ENCODE peak calls at places on chromosomes 16 and 17, in four cellular contexts. One of them, this sample, is unnamed.
A peak's percentile ranks its signal among the peaks of the same experiment; 100 is the strongest.

GRCh38 chr16:29811896-29812665 is at the start of gene PRRT2:
- DNase-seq in psoas muscle: peak; percentile 68
- DNase-seq in IMR-90: peak; percentile 43
- DNase-seq in mammary epithelial cell: no peak
- DNase-seq in this sample: no peak

GRCh38 chr16:57341441-57342303 is 16.9 kb upstream of the CCL22 start:
- DNase-seq in IMR-90: peak; percentile 86
- DNase-seq in psoas muscle: no peak
- DNase-seq in mammary epithelial cell: peak; percentile 100
- DNase-seq in this sample: peak; percentile 81

GRCh38 chr16:29925805-29926674 is at the start of gene KCTD13:
- DNase-seq in psoas muscle: peak; percentile 83
- DNase-seq in IMR-90: peak; percentile 73
- DNase-seq in mammary epithelial cell: peak; percentile 80
- DNase-seq in this sample: peak; percentile 30

GRCh38 chr17:27384261-27384701 is 72.0 kb upstream of the KSR1 start:
- DNase-seq in IMR-90: peak; percentile 96
- DNase-seq in psoas muscle: peak; percentile 73
- DNase-seq in mammary epithelial cell: peak; percentile 97
- DNase-seq in this sample: peak; percentile 74

GRCh38 chr17:78441271-78441986 is 63.0 kb downstream of the PGS1 start:
- DNase-seq in mammary epithelial cell: no peak
- DNase-seq in IMR-90: no peak
- DNase-seq in psoas muscle: no peak
- DNase-seq in this sample: no peak

GRCh38 chr16:11955713-11956123 is 9.3 kb upstream of the TNFRSF17 start:
- DNase-seq in psoas muscle: no peak
- DNase-seq in mammary epithelial cell: peak; percentile 52
- DNase-seq in IMR-90: peak; percentile 98
- DNase-seq in this sample: peak; percentile 97

GRCh38 chr17:32341141-32341856 is 674 bp downstream of the C17orf75 start:
- DNase-seq in IMR-90: no peak
- DNase-seq in psoas muscle: no peak
- DNase-seq in mammary epithelial cell: peak; percentile 21
- DNase-seq in this sample: no peak

GRCh38 chr17:39617446-39618251 is 9.1 kb upstream of the PPP1R1B start:
- DNase-seq in psoas muscle: peak; percentile 62
- DNase-seq in IMR-90: peak; percentile 13
- DNase-seq in mammary epithelial cell: peak; percentile 48
- DNase-seq in this sample: no peak

GRCh38 chr17:27319536-27320221 is 25.8 kb downstream of the WSB1 start:
- DNase-seq in mammary epithelial cell: no peak
- DNase-seq in psoas muscle: peak; percentile 77
- DNase-seq in IMR-90: peak; percentile 48
- DNase-seq in this sample: no peak

GRCh38 chr16:4307215-4308037 is 8.4 kb upstream of the GLIS2 start:
- DNase-seq in psoas muscle: peak; percentile 95
- DNase-seq in IMR-90: peak; percentile 94
- DNase-seq in mammary epithelial cell: peak; percentile 95
- DNase-seq in this sample: peak; percentile 81
- H3K4me3 ChIP-seq in psoas muscle: peak overlapping the region; percentile 70
- H3K4me3 ChIP-seq in IMR-90: peak overlapping the region; percentile 77
- H3K4me3 ChIP-seq in mammary epithelial cell: peak overlapping the region; percentile 59
- H3K4me3 ChIP-seq in this sample: peak overlapping the region; percentile 59

GRCh38 chr16:50548659-50549560 is 714 bp downstream of the NKD1 start:
- DNase-seq in mammary epithelial cell: peak; percentile 18
- DNase-seq in IMR-90: no peak
- DNase-seq in psoas muscle: no peak
- DNase-seq in this sample: no peak
- H3K27me3 ChIP-seq in mammary epithelial cell: no peaks in the 10 kb centered on the region
- H3K27me3 ChIP-seq in IMR-90: peaks cover 63% of the 10 kb centered on the region
- H3K27me3 ChIP-seq in psoas muscle: peaks cover 4% of the 10 kb centered on the region
- H3K27me3 ChIP-seq in this sample: peaks cover 31% of the 10 kb centered on the region

GRCh38 chr16:694187-694862 is 4.1 kb upstream of the WDR24 start:
- DNase-seq in psoas muscle: no peak
- DNase-seq in mammary epithelial cell: no peak
- DNase-seq in IMR-90: no peak
- DNase-seq in this sample: no peak

GRCh38 chr16:693364-693763 is 3.2 kb upstream of the WDR24 start:
- DNase-seq in mammary epithelial cell: no peak
- DNase-seq in psoas muscle: no peak
- DNase-seq in IMR-90: no peak
- DNase-seq in this sample: no peak

GRCh38 chr16:695355-696089 is 5.3 kb upstream of the WDR24 start:
- DNase-seq in psoas muscle: peak; percentile 42
- DNase-seq in mammary epithelial cell: peak; percentile 69
- DNase-seq in IMR-90: no peak
- DNase-seq in this sample: no peak

GRCh38 chr16:693766-694165 is 3.6 kb upstream of the WDR24 start:
- DNase-seq in psoas muscle: no peak
- DNase-seq in IMR-90: no peak
- DNase-seq in mammary epithelial cell: no peak
- DNase-seq in this sample: no peak

DNA sequence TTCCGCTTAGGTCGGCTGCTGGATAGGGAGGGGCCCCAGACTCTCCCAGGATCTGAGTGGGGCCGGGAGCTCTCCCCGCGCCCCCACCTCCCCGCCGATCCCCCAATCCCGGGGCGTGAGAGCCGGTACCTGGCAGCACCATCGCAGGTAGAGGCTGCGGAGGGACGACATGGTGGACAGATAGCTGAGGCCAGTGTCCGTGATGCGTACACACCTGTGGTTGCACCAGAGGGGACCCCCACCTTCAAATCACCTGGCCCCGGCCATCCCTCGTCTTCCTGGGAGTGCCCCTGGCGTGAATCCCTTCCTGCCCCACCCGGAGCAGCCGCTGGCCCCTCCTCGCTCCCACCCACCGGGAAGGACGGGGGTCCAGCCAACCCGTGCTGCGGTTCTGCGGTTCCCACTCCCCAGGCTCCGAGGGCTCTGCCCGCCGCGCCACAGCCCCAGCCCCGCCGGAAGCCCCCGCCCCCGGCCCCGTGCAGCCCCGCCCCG is 4.7 kb upstream of the WDR24 start:
- DNase-seq in psoas muscle: no peak
- DNase-seq in IMR-90: no peak
- DNase-seq in mammary epithelial cell: no peak
- DNase-seq in this sample: no peak
- TF ChIP-seq CTCF in psoas muscle: no peak
- TF ChIP-seq CTCF in IMR-90: no peak
- TF ChIP-seq CTCF in mammary epithelial cell: no peak
- TF ChIP-seq CTCF in this sample: no peak

GRCh38 chr17:65539867-65540266 is 21.6 kb downstream of the AXIN2 start:
- DNase-seq in psoas muscle: no peak
- DNase-seq in mammary epithelial cell: no peak
- DNase-seq in IMR-90: no peak
- DNase-seq in this sample: no peak

GRCh38 chr17:65542067-65542466 is 19.4 kb downstream of the AXIN2 start:
- DNase-seq in mammary epithelial cell: no peak
- DNase-seq in IMR-90: no peak
- DNase-seq in psoas muscle: no peak
- DNase-seq in this sample: no peak

GRCh38 chr17:65542595-65542994 is 18.9 kb downstream of the AXIN2 start:
- DNase-seq in mammary epithelial cell: no peak
- DNase-seq in IMR-90: no peak
- DNase-seq in psoas muscle: no peak
- DNase-seq in this sample: no peak

GRCh38 chr17:65538679-65539529 is 22.5 kb downstream of the AXIN2 start:
- DNase-seq in mammary epithelial cell: no peak
- DNase-seq in psoas muscle: no peak
- DNase-seq in IMR-90: no peak
- DNase-seq in this sample: no peak

DNA sequence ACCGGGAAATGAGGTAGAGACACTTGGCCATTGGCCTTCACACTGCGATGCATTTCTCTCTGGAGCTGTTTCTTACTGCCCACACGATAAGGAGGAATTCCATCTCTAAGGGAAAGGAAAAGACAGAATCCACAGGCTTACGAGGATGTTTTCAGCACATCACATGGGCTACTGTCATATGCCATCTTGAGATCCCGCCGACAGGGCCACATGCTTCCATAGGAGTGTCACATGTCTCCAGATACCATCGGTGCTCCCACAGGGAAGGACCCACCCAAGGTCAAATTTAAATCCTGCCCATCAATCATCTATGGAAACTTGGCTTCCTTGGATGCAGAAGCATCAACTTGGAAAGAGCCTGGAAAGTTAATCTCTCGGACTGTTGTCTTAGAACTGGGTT is 20.0 kb downstream of the AXIN2 start:
- DNase-seq in IMR-90: no peak
- DNase-seq in mammary epithelial cell: no peak
- DNase-seq in psoas muscle: no peak
- DNase-seq in this sample: no peak
- H3K4me3 ChIP-seq in IMR-90: no peak overlapping the region
- H3K4me3 ChIP-seq in mammary epithelial cell: no peak overlapping the region
- H3K4me3 ChIP-seq in psoas muscle: no peak overlapping the region
- H3K4me3 ChIP-seq in this sample: no peak overlapping the region

GRCh38 chr16:87133966-87134945 is 182.9 kb downstream of the C16orf95 start:
- DNase-seq in mammary epithelial cell: no peak
- DNase-seq in psoas muscle: no peak
- DNase-seq in IMR-90: no peak
- DNase-seq in this sample: no peak

GRCh38 chr16:87133112-87133850 is 183.9 kb downstream of the C16orf95 start:
- DNase-seq in IMR-90: no peak
- DNase-seq in mammary epithelial cell: no peak
- DNase-seq in psoas muscle: no peak
- DNase-seq in this sample: no peak

GRCh38 chr16:87131061-87131995 is 185.9 kb downstream of the C16orf95 start:
- DNase-seq in IMR-90: no peak
- DNase-seq in psoas muscle: no peak
- DNase-seq in mammary epithelial cell: no peak
- DNase-seq in this sample: no peak

GRCh38 chr16:87131996-87132345 is 185.2 kb downstream of the C16orf95 start:
- DNase-seq in mammary epithelial cell: no peak
- DNase-seq in psoas muscle: no peak
- DNase-seq in IMR-90: no peak
- DNase-seq in this sample: no peak

DNA sequence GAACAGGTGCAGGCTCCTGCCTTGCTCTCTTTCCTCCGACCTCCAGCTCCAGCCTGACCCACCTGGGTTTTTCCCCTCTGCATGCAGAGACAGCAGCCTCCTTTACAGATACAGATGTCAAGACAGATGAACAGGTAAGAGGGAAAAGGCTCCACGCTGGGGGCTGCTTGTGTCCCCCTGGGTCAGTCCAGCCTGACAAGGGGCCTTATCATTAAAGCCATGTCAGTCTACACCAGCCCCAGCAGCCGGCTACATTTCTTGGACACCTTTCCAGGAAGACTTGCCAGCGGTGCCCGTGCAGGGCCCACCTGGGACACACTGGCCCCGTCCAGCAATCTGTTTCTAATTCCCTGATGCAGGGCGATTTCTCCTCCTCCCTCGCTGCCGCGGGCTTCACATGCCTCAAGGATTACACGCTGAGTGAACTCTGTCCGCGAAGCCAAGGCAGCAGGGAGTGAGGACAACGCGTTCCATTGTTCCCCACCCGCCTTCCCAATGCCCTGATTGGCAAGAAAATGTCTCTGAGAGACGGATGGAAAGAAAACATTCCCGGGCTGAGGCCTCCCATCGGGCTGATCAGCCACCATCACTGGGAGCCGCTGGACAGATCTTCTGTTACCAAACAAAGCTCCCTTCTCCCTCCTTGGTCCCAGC is 184.7 kb downstream of the C16orf95 start:
- DNase-seq in psoas muscle: no peak
- DNase-seq in IMR-90: peak; percentile 60
- DNase-seq in mammary epithelial cell: peak; percentile 64
- DNase-seq in this sample: peak; percentile 56
- H3K27me3 ChIP-seq in psoas muscle: peaks cover 13% of the 10 kb centered on the region
- H3K27me3 ChIP-seq in IMR-90: peaks cover 34% of the 10 kb centered on the region
- H3K27me3 ChIP-seq in mammary epithelial cell: no peaks in the 10 kb centered on the region
- H3K27me3 ChIP-seq in this sample: no peaks in the 10 kb centered on the region

GRCh38 chr17:29168079-29168758 is 12.0 kb downstream of the MYO18A start:
- DNase-seq in mammary epithelial cell: no peak
- DNase-seq in psoas muscle: no peak
- DNase-seq in IMR-90: no peak
- DNase-seq in this sample: no peak
- TF ChIP-seq CTCF in mammary epithelial cell: no peak
- TF ChIP-seq CTCF in psoas muscle: no peak
- TF ChIP-seq CTCF in IMR-90: no peak
- TF ChIP-seq CTCF in this sample: no peak

GRCh38 chr17:76560036-76560876 is 20.4 kb downstream of the PRCD start:
- DNase-seq in IMR-90: no peak
- DNase-seq in psoas muscle: no peak
- DNase-seq in mammary epithelial cell: no peak
- DNase-seq in this sample: no peak

GRCh38 chr17:76561799-76562268 is 22.0 kb downstream of the PRCD start:
- DNase-seq in psoas muscle: no peak
- DNase-seq in IMR-90: no peak
- DNase-seq in mammary epithelial cell: no peak
- DNase-seq in this sample: no peak

GRCh38 chr17:76560877-76561221 is 21.0 kb downstream of the PRCD start:
- DNase-seq in psoas muscle: no peak
- DNase-seq in mammary epithelial cell: no peak
- DNase-seq in IMR-90: no peak
- DNase-seq in this sample: no peak

GRCh38 chr17:76562734-76563148 is 22.9 kb downstream of the PRCD start:
- DNase-seq in IMR-90: peak; percentile 92
- DNase-seq in mammary epithelial cell: peak; percentile 82
- DNase-seq in psoas muscle: peak; percentile 49
- DNase-seq in this sample: peak; percentile 87

DNA sequence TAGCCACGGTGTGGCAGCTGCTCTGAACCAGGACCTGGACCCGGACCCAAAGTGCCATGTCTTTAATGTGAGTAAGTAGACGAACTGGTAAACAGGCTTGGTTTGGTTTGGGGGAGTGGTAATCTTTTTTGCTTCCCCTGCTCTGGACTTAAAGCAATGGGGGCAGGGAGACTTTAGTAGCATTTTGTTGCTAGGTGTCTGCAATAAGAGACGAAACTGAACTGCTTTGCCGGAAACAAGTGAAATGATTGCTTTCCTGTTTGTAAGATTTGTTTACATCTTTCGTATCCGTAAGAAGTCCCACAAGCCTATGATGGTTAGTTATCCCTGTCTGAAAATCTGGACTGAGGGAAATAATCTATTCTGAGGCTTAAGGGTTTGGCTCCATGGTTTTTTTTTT is 21.5 kb downstream of the PRCD start:
- DNase-seq in psoas muscle: no peak
- DNase-seq in IMR-90: peak; percentile 41
- DNase-seq in mammary epithelial cell: no peak
- DNase-seq in this sample: no peak
- H3K4me3 ChIP-seq in psoas muscle: peak overlapping the region; percentile 82
- H3K4me3 ChIP-seq in IMR-90: no peak overlapping the region
- H3K4me3 ChIP-seq in mammary epithelial cell: peak overlapping the region; percentile 37
- H3K4me3 ChIP-seq in this sample: no peak overlapping the region

GRCh38 chr16:706189-707061 is 824 bp upstream of the FBXL16 start:
- DNase-seq in mammary epithelial cell: no peak
- DNase-seq in IMR-90: no peak
- DNase-seq in psoas muscle: no peak
- DNase-seq in this sample: no peak
- H3K27me3 ChIP-seq in mammary epithelial cell: peaks cover 30% of the 10 kb centered on the region
- H3K27me3 ChIP-seq in IMR-90: peaks cover 57% of the 10 kb centered on the region
- H3K27me3 ChIP-seq in psoas muscle: peaks cover 55% of the 10 kb centered on the region
- H3K27me3 ChIP-seq in this sample: peaks cover 37% of the 10 kb centered on the region